ENCODE peak calls at places on chromosome 1, in four cellular contexts. One of them, this sample, is unnamed.

GRCh38 chr1:70353641-70354331 is 736 bp downstream of the ANKRD13C start:
- DNase-seq in SK-N-SH: no peak
- DNase-seq in HepG2: peak; percentile 18
- DNase-seq in K562: peak; percentile 26
- DNase-seq in this sample: peak; percentile 13

GRCh38 chr1:13617108-13617507 is 33.5 kb downstream of the PDPN start:
- DNase-seq in HepG2: no peak
- DNase-seq in K562: no peak
- DNase-seq in SK-N-SH: no peak
- DNase-seq in this sample: no peak

GRCh38 chr1:203028784-203029553 is 2.7 kb downstream of the PPFIA4 start:
- DNase-seq in SK-N-SH: peak; percentile 54
- DNase-seq in K562: no peak
- DNase-seq in HepG2: no peak
- DNase-seq in this sample: no peak

GRCh38 chr1:159988006-159988405 is 34.0 kb upstream of the SLAMF9 start:
- DNase-seq in K562: no peak
- DNase-seq in SK-N-SH: no peak
- DNase-seq in HepG2: no peak
- DNase-seq in this sample: no peak

GRCh38 chr1:10324627-10325026 is 74.2 kb upstream of the PGD start:
- DNase-seq in HepG2: no peak
- DNase-seq in K562: no peak
- DNase-seq in SK-N-SH: no peak
- DNase-seq in this sample: no peak

GRCh38 chr1:230068952-230069684 is 2.1 kb downstream of the GALNT2 start:
- DNase-seq in SK-N-SH: peak; percentile 27
- DNase-seq in K562: peak; percentile 54
- DNase-seq in HepG2: no peak
- DNase-seq in this sample: no peak

GRCh38 chr1:116934586-116935207 is 25.0 kb downstream of the PTGFRN start:
- DNase-seq in SK-N-SH: no peak
- DNase-seq in HepG2: peak; percentile 58
- DNase-seq in K562: peak; percentile 41
- DNase-seq in this sample: no peak

GRCh38 chr1:206513312-206514111 is 6.2 kb downstream of the RASSF5 start:
- DNase-seq in SK-N-SH: no peak
- DNase-seq in K562: no peak
- DNase-seq in HepG2: no peak
- DNase-seq in this sample: no peak

GRCh38 chr1:2412395-2412772 is at the start of gene PEX10:
- DNase-seq in SK-N-SH: peak; percentile 99
- DNase-seq in K562: peak; percentile 99
- DNase-seq in HepG2: peak; percentile 86
- DNase-seq in this sample: peak; percentile 80

GRCh38 chr1:160374701-160375443 is 8.0 kb downstream of the NHLH1 start:
- DNase-seq in K562: no peak
- DNase-seq in HepG2: no peak
- DNase-seq in SK-N-SH: no peak
- DNase-seq in this sample: no peak

GRCh38 chr1:93708734-93709481 is 27.3 kb upstream of the BCAR3 start:
- DNase-seq in HepG2: no peak
- DNase-seq in K562: no peak
- DNase-seq in SK-N-SH: peak; percentile 81
- DNase-seq in this sample: no peak

GRCh38 chr1:67896826-67897225 is 63.6 kb upstream of the GNG12 start:
- DNase-seq in HepG2: no peak
- DNase-seq in SK-N-SH: no peak
- DNase-seq in K562: peak; percentile 28
- DNase-seq in this sample: no peak

GRCh38 chr1:115300087-115300856 is 37.8 kb downstream of the NGF start:
- DNase-seq in K562: no peak
- DNase-seq in HepG2: no peak
- DNase-seq in SK-N-SH: no peak
- DNase-seq in this sample: no peak
- TF ChIP-seq RAD21 in K562: no peak
- TF ChIP-seq RAD21 in HepG2: no peak
- TF ChIP-seq RAD21 in SK-N-SH: no peak
- TF ChIP-seq RAD21 in this sample: no peak

GRCh38 chr1:58739851-58740466 is 40.1 kb upstream of the MYSM1 start:
- DNase-seq in HepG2: peak; percentile 52
- DNase-seq in SK-N-SH: peak; percentile 60
- DNase-seq in K562: peak; percentile 69
- DNase-seq in this sample: no peak
- TF ChIP-seq NFIC in HepG2: no peak
- TF ChIP-seq NFIC in SK-N-SH: no peak
- TF ChIP-seq NFIC in K562: no peak
- TF ChIP-seq NFIC in this sample: no peak

GRCh38 chr1:208117410-208117809 is 126.8 kb downstream of the PLXNA2 start:
- DNase-seq in K562: no peak
- DNase-seq in SK-N-SH: no peak
- DNase-seq in HepG2: no peak
- DNase-seq in this sample: no peak

GRCh38 chr1:208119225-208119606 is 125.0 kb downstream of the PLXNA2 start:
- DNase-seq in K562: no peak
- DNase-seq in HepG2: peak; percentile 68
- DNase-seq in SK-N-SH: no peak
- DNase-seq in this sample: no peak

GRCh38 chr1:208118306-208118705 is 125.9 kb downstream of the PLXNA2 start:
- DNase-seq in SK-N-SH: no peak
- DNase-seq in HepG2: no peak
- DNase-seq in K562: no peak
- DNase-seq in this sample: no peak

GRCh38 chr1:208115924-208116614 is 128.1 kb downstream of the PLXNA2 start:
- DNase-seq in SK-N-SH: no peak
- DNase-seq in HepG2: peak; percentile 37
- DNase-seq in K562: no peak
- DNase-seq in this sample: no peak

DNA sequence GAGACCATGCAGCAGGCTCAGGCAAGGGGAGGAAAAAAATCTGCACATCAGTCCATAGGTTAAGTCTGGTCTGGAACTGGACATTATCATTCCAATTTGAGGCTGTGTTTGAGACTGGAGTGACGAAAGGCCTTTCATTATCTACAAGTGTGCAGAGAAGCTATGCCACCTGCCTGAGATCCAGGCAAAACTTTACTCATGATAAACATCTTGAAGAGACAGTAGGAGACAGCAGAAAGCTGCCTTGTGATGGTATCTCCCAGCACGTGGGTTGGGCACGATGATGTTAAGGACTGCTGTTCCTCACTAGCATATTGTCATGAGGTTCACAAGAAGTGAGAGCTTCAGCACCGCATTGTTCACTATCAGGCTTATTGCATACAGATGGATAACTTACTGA is 126.4 kb downstream of the PLXNA2 start:
- DNase-seq in HepG2: no peak
- DNase-seq in K562: no peak
- DNase-seq in SK-N-SH: no peak
- DNase-seq in this sample: no peak
- TF ChIP-seq RAD21 in HepG2: no peak
- TF ChIP-seq RAD21 in K562: no peak
- TF ChIP-seq RAD21 in SK-N-SH: no peak
- TF ChIP-seq RAD21 in this sample: no peak

DNA sequence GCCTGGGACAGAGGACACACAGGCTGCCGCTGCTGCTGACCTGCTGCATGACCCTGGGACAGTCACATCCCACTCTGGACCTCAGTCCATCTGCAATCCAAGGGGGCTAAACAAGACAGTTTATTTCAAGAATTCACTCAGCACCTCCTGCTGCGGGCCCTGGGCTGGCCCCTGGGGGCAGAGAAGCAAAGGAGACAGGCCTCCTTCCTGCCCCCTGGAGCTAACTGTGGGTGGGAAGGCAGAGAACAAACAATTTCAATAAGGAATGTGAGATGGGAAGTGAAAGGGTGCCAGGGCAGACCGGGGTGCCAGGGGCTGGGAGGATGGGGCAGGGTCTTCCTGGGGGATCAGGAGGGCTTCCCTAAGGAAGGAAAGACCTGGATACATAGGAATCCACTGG is 60.0 kb downstream of the TAS1R2 start:
- DNase-seq in SK-N-SH: no peak
- DNase-seq in K562: peak; percentile 30
- DNase-seq in HepG2: no peak
- DNase-seq in this sample: no peak
- TF ChIP-seq NFIC in SK-N-SH: no peak
- TF ChIP-seq NFIC in K562: no peak
- TF ChIP-seq NFIC in HepG2: no peak
- TF ChIP-seq NFIC in this sample: no peak

DNA sequence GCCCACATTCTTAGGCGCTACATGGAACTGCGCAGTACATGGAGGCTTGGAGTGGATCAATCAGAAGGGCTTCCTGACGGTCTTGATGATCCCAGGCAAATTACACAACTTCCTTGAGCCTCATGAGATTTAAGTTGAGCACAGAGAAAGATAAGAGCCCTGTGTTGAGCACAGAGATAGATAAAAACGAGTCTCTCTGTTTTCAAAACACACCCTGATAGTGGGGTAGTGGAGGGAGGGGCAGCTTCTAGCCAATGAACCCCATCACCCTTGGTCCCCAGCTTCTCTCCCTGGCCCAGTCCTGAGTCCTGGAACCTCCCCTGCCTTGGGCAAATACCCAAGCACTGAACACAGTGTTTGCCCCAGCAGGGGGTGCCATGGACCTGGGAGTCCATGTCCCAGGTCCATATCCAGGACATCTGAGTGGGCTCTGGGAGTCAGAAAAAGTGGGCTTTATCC is 9.1 kb downstream of the POU3F1 start:
- DNase-seq in HepG2: no peak
- DNase-seq in SK-N-SH: peak; percentile 61
- DNase-seq in K562: peak; percentile 70
- DNase-seq in this sample: no peak
- TF ChIP-seq RAD21 in HepG2: peak; percentile 65
- TF ChIP-seq RAD21 in SK-N-SH: peak; percentile 43
- TF ChIP-seq RAD21 in K562: peak; percentile 86
- TF ChIP-seq RAD21 in this sample: peak; percentile 57

This sample was measured in GM12878.